ENCODE peak calls at places on chromosome 22, in ten cellular contexts. H, J, E, Q, B, G, T, D, W and Y are unnamed samples.

GRCh38 chr22:20155330-20156041 is 4.6 kb upstream of the CCDC188 start:
- DNase-seq in H (no peak), J (no peak), E (no peak), Q (peak; percentile 31), B (no peak), G (no peak), T (no peak), D (peak; percentile 12), W (no peak), Y (peak; percentile 24)

GRCh38 chr22:40479126-40479800 is 108.9 kb downstream of the SGSM3 start:
- DNase-seq in H (no peak), J (no peak), E (no peak), Q (no peak), B (no peak), G (no peak), T (no peak), D (no peak), W (no peak), Y (no peak)

GRCh38 chr22:38422615-38423511 is 32.1 kb downstream of the KCNJ4 start:
- DNase-seq in H (no peak), J (no peak), E (no peak), Q (no peak), B (no peak), G (no peak), T (no peak), D (no peak), W (no peak), Y (no peak)

GRCh38 chr22:31346733-31347250 is 646 bp upstream of the PATZ1 start:
- DNase-seq in H (no peak), J (peak; percentile 85), E (peak; percentile 78), Q (peak; percentile 57), B (peak; percentile 50), G (peak; percentile 67), T (no peak), D (peak; percentile 51), W (no peak), Y (peak; percentile 91)

GRCh38 chr22:39369186-39369585 is 19.4 kb downstream of the SYNGR1 start:
- DNase-seq in H (no peak), J (no peak), E (no peak), Q (no peak), B (no peak), G (no peak), T (no peak), D (no peak), W (no peak), Y (no peak)

GRCh38 chr22:29359469-29359868 is 28.9 kb downstream of the AP1B1 start:
- DNase-seq in H (no peak), J (no peak), E (peak; percentile 71), Q (peak; percentile 78), B (peak; percentile 50), G (peak; percentile 44), T (no peak), D (peak; percentile 72), W (no peak), Y (no peak)

GRCh38 chr22:38282397-38282796 is 9.6 kb upstream of the TMEM184B start:
- DNase-seq in H (no peak), J (no peak), E (no peak), Q (no peak), B (peak; percentile 10), G (no peak), T (no peak), D (no peak), W (no peak), Y (no peak)

GRCh38 chr22:30866811-30867271 is 101.7 kb downstream of the MORC2 start:
- DNase-seq in H (no peak), J (no peak), E (peak; percentile 23), Q (no peak), B (peak; percentile 22), G (peak; percentile 6), T (peak; percentile 49), D (peak; percentile 8), W (no peak), Y (peak; percentile 9)

GRCh38 chr22:39518996-39519680 is 1.2 kb upstream of the ATF4 start:
- DNase-seq in H (no peak), J (no peak), E (no peak), Q (no peak), B (no peak), G (peak; percentile 39), T (peak; percentile 73), D (peak; percentile 51), W (no peak), Y (peak; percentile 52)

GRCh38 chr22:39178206-39179111 is 26.0 kb upstream of the CBX7 start:
- DNase-seq in H (no peak), J (no peak), E (no peak), Q (peak; percentile 86), B (no peak), G (no peak), T (no peak), D (peak; percentile 93), W (no peak), Y (no peak)

GRCh38 chr22:46797355-46797754 is 34.9 kb downstream of the TBC1D22A start:
- DNase-seq in H (no peak), J (no peak), E (no peak), Q (peak; percentile 43), B (peak; percentile 64), G (no peak), T (peak; percentile 70), D (peak; percentile 51), W (no peak), Y (peak; percentile 57)
- TF ChIP-seq CTCF in H (peak; percentile 44), J (no peak), E (no peak), Q (peak; percentile 13), B (peak; percentile 12), G (no peak), T (no peak), D (peak; percentile 34), W (peak; percentile 46), Y (peak; percentile 19)

GRCh38 chr22:16966251-16966650 is 41.8 kb downstream of the GAB4 start:
- DNase-seq in H (no peak), J (no peak), E (no peak), Q (no peak), B (no peak), G (no peak), T (no peak), D (no peak), W (no peak), Y (no peak)
- TF ChIP-seq CTCF in H (no peak), J (no peak), E (no peak), Q (no peak), B (no peak), G (no peak), T (no peak), D (no peak), W (no peak), Y (no peak)

DNA sequence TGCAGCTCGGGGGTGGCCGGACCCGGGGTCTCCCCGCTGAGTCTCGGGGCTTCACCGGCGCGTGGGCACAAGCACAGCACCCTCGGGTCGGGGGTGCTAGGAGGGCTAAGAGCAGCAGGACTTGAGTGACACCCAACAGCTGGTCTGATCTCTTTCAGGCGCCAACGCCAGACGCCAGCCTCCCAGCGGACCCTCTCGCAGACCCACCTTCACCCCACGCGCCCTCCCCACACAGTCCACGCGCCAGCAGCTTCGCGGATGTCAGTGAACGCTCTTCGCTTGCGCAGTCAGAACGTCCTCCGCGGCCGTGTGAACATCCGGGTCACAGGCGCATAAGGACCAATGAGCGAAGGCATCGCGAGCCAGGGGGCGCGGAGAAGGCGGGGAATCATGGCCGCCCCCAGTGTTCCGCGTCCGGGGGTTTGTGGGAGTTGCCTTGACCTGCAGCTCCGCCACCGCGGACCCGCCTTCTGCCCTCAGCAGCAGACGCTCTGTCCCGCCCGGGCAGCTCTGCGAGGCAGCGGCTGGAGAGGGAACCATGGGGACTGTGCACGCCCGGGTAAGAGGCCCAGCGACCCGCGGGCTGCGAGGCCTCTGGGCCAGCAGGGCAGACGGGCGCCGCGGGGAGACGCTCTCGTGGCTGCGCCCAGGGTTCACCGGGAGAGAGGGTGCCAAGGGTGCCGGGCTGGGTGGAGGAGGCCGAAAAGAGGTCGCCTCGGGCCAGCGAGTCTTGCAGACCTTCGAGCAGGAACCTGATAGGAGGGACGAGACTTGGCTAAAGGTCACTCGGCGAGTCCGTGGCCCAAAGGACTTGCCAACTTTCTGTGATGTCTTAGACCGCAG is at the start of gene SAMM50:
- DNase-seq in H (peak; percentile 82), J (peak; percentile 97), E (peak; percentile 93), Q (peak; percentile 93), B (peak; percentile 87), G (peak; percentile 88), T (peak; percentile 93), D (peak; percentile 92), W (peak; percentile 61), Y (peak; percentile 96)
- TF ChIP-seq CTCF in H (peak; percentile 9), J (no peak), E (no peak), Q (no peak), B (no peak), G (no peak), T (no peak), D (no peak), W (no peak), Y (no peak)

DNA sequence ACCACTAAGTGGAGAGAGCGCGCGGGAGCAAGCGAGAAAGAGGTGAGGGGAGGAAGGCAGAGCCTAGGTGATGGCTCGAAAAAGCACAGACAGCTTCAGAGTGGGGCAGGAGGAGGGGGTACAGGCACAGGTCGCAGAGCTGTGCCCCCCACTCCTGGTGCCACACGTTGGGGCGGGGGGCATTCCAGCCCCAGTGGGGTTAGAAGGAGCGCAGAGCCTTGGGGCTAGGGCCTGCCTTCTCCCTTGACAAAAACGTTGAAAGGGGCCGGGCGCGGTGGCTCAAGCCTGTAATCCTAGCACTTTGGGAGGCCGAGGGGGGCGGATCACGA is 41.6 kb upstream of the ISX start:
- DNase-seq in H (no peak), J (no peak), E (no peak), Q (no peak), B (no peak), G (no peak), T (no peak), D (no peak), W (no peak), Y (no peak)
- TF ChIP-seq CTCF in H (no peak), J (no peak), E (no peak), Q (no peak), B (no peak), G (no peak), T (no peak), D (no peak), W (no peak), Y (no peak)

DNA sequence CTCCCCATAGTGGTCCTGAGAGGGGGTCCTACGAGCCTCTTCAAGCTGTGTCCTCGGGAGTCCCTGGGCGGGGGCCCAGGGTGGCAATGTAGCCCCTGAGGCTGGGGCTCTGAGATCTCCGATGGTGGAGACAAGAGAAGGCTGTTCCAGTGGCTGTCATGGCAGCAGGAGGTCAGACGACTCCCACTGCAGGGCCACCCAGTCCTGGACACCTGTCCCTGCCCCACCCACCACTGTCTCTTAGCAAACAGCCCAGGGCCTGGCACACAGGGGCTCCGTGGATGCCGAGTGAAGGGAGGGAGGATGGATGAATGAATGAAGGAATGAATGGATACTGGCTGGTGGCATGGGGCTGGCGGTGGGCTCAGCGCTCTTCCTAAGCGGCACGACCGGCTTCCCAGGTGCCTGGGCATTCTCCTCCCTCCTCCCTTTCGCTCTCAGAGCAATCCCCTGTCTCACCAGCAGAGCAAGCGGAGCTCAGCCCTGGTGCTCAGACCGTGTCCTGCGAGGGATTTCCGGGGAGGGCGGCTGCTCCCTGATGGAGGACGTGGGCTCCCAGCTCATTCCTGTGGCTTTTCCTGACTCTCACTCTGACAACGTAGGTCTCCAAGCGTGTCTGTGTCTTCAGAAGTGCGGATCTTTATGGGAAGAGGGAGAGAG is 1272.7 kb downstream of the BRD1 start:
- DNase-seq in H (no peak), J (no peak), E (no peak), Q (no peak), B (no peak), G (no peak), T (no peak), D (no peak), W (no peak), Y (no peak)
- TF ChIP-seq CTCF in H (no peak), J (no peak), E (no peak), Q (no peak), B (no peak), G (no peak), T (no peak), D (no peak), W (no peak), Y (no peak)

GRCh38 chr22:49284389-49284788 is 543.3 kb downstream of the BRD1 start:
- DNase-seq in H (no peak), J (no peak), E (peak; percentile 16), Q (no peak), B (no peak), G (no peak), T (no peak), D (no peak), W (no peak), Y (no peak)
- TF ChIP-seq CTCF in H (no peak), J (no peak), E (no peak), Q (no peak), B (no peak), G (no peak), T (no peak), D (no peak), W (no peak), Y (no peak)